ENCODE peak calls at places on chromosomes 7 and 10, in nine cellular contexts. M is left ventricle myocardium inferior, Z is AG10803, J is body of pancreas, R is WERI-Rb-1, G is lower leg skin, F is neural progenitor cell, S is heart right ventricle, O is cardiac muscle cell. Y is an unnamed sample.

GRCh38 chr7:98913612-98914011 is 35.3 kb downstream of the TRRAP start:
- DNase-seq in F (no peak), M (no peak), O (no peak), J (no peak), G (no peak), Z (peak), S (no peak), R (no peak), Y (no peak)

GRCh38 chr7:33673029-33673700 is 232.2 kb upstream of the BMPER start:
- DNase-seq in J (no peak), G (no peak), R (no peak), M (no peak), O (no peak), S (no peak), F (peak), Z (no peak), Y (no peak)

GRCh38 chr10:118080817-118081216 is 34.1 kb upstream of the RAB11FIP2 start:
- DNase-seq in F (no peak), G (no peak), M (no peak), O (no peak), J (no peak), S (no peak), R (no peak), Z (no peak), Y (no peak)

GRCh38 chr7:101792051-101792651 is 25.3 kb upstream of the CUX1 start:
- DNase-seq in F (no peak), J (no peak), S (peak), M (peak), G (no peak), R (no peak), Z (peak), O (no peak), Y (no peak)

GRCh38 chr10:33237736-33238624 is 96.5 kb downstream of the NRP1 start:
- DNase-seq in J (no peak), G (no peak), F (no peak), O (no peak), R (no peak), Z (peak), M (no peak), S (no peak), Y (no peak)

GRCh38 chr7:152633504-152633903 is 42.4 kb downstream of the XRCC2 start:
- DNase-seq in Z (no peak), F (no peak), M (no peak), S (no peak), R (no peak), J (no peak), G (no peak), O (no peak), Y (no peak)

GRCh38 chr7:123557016-123557630 is 495 bp downstream of the NDUFA5 start:
- DNase-seq in M (no peak), F (peak), G (no peak), S (no peak), Z (peak), R (no peak), J (no peak), O (peak), Y (no peak)

GRCh38 chr10:131872837-131873375 is 27.9 kb upstream of the PPP2R2D start:
- DNase-seq in F (no peak), O (no peak), G (no peak), M (no peak), R (no peak), Z (no peak), J (no peak), S (no peak), Y (no peak)

GRCh38 chr10:116637830-116638229 is 17.1 kb downstream of the PNLIPRP2 start:
- DNase-seq in F (no peak), J (no peak), Z (no peak), S (no peak), M (no peak), G (no peak), R (no peak), O (no peak), Y (no peak)

GRCh38 chr10:24415455-24416169 is 206.7 kb downstream of the KIAA1217 start:
- DNase-seq in F (peak), G (peak), Z (peak), M (peak), S (peak), J (peak), R (peak), O (peak), Y (peak)

GRCh38 chr10:62217683-62218082 is 51.0 kb downstream of the RTKN2 start:
- DNase-seq in R (no peak), S (no peak), M (no peak), J (peak), F (no peak), Z (no peak), O (peak), G (no peak), Y (no peak)

GRCh38 chr7:128022631-128023532 is 8.4 kb downstream of the LRRC4 start:
- DNase-seq in M (no peak), Z (peak), O (no peak), R (no peak), F (no peak), G (no peak), S (no peak), J (no peak), Y (no peak)

GRCh38 chr10:61286695-61287094 is 166.5 kb downstream of the TMEM26 start:
- DNase-seq in F (no peak), S (no peak), Z (no peak), G (no peak), M (no peak), J (no peak), O (no peak), R (no peak), Y (no peak)

GRCh38 chr10:108817125-108817524 is 1106.2 kb downstream of the XPNPEP1 start:
- DNase-seq in J (no peak), R (no peak), S (no peak), M (no peak), O (no peak), F (no peak), G (no peak), Z (no peak), Y (no peak)

GRCh38 chr10:86346794-86347665 is 19.6 kb downstream of the GRID1 start:
- DNase-seq in Z (no peak), F (peak), G (no peak), R (no peak), M (no peak), S (no peak), O (no peak), J (peak), Y (no peak)

GRCh38 chr7:101370836-101371235 is 8.2 kb downstream of the COL26A1 start:
- DNase-seq in F (no peak), Z (no peak), G (no peak), S (no peak), R (no peak), O (no peak), J (no peak), M (no peak), Y (no peak)

GRCh38 chr7:19508124-19508523 is 200.7 kb downstream of the POLR1F start:
- DNase-seq in R (no peak), F (no peak), M (no peak), J (no peak), S (no peak), Z (no peak), O (no peak), G (no peak), Y (no peak)

GRCh38 chr10:2476236-2476814 is 591.0 kb upstream of the PFKP start:
- DNase-seq in F (no peak), J (no peak), G (no peak), Z (no peak), O (no peak), S (no peak), M (no peak), R (no peak), Y (no peak)

GRCh38 chr10:120824864-120825263 is 26.3 kb upstream of the WDR11 start:
- DNase-seq in M (no peak), Z (peak), R (peak), O (peak), F (peak), J (no peak), S (no peak), G (no peak), Y (peak)

GRCh38 chr7:20835111-20835750 is 48.5 kb upstream of the SP8 start:
- DNase-seq in J (no peak), F (peak), Z (no peak), O (no peak), M (no peak), R (no peak), G (no peak), S (no peak), Y (no peak)
- H3K4me3 ChIP-seq in J (no peak), F (no peak), Z (no peak), O (no peak), M (no peak), R (no peak), G (no peak), S (no peak), Y (no peak)

DNA sequence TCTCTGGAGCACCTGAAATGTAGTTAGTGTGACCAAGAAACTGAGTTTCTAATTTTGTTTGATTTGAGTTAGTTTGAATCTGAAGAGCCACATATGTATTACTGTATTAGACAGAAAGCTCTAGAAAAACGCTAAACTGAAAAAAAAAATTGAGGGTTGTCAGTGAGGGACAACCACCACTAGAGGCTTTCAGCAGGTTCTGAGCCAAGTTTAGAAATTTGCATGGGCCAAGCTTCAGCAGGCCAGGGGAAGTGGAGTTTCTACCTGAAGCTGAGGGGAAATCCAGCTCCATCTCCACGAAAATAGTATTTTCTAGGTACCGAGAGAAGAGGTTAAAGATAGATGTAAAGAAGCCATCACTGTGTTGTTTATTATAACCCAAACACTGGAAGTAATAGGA is 77.9 kb upstream of the PLXNA4 start:
- DNase-seq in F (no peak), M (no peak), R (no peak), S (no peak), O (no peak), J (no peak), Z (no peak), G (no peak), Y (no peak)
- TF ChIP-seq CTCF in F (peak), M (peak), R (peak), S (no peak), O (peak), J (no peak), Z (peak), G (no peak), Y (peak)

GRCh38 chr7:155802906-155803417 is 9.3 kb downstream of the SHH start:
- DNase-seq in G (no peak), S (no peak), M (no peak), J (no peak), R (no peak), O (no peak), F (peak), Z (no peak), Y (no peak)

GRCh38 chr7:155805826-155806095 is 6.5 kb downstream of the SHH start:
- DNase-seq in Z (no peak), M (no peak), R (no peak), G (no peak), O (no peak), S (no peak), F (no peak), J (no peak), Y (no peak)

GRCh38 chr7:155803418-155804376 is 8.6 kb downstream of the SHH start:
- DNase-seq in J (peak), M (no peak), Z (no peak), R (no peak), G (no peak), O (no peak), F (peak), S (no peak), Y (no peak)

GRCh38 chr7:155804897-155805825 is 7.1 kb downstream of the SHH start:
- DNase-seq in M (peak), O (peak), R (peak), S (peak), G (no peak), Z (peak), F (peak), J (peak), Y (no peak)

DNA sequence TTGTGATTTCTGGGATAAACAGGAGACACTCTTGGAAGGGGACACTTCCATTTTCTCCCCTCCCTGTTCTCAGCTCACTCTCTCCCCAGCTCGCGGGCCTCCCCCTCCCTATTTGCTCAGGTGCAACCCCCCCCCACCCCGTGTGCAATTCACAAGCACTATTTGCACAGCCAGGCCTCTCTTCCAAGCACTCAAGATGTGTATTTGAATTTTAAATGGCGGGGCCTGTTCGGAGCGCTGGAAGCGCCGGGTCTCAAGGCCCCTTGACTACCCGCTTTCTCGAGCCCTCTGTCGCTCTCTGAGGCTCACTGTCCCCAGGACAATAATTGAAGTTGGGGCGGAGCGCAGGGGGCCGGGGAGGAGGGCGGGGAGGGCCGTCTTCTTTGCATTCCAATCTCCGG is 7.8 kb downstream of the SHH start:
- DNase-seq in J (no peak), F (peak), S (no peak), R (no peak), G (no peak), O (no peak), M (no peak), Z (no peak), Y (no peak)
- H3K4me3 ChIP-seq in J (no peak), F (peak), S (peak), R (peak), G (no peak), O (peak), M (peak), Z (no peak), Y (no peak)

DNA sequence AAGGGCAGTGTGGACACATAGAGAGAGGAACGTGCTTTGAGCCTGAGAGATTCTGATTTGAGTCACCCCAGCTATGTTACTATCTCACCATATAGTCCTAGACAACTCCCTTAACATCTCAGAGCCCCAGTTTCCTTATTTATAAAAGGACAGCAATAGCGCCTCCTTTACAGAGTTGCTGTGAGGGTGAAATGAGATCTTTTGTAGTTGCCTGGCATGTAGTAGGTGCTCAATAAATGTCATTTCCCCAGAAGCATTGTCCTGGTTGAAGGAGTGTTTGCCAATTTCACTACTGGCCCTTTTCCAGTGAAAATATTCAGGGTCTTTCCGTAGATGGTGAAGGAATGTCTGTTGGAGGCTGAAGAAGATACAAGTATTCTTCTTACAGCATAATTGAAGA is 51.3 kb upstream of the FAM180A start:
- DNase-seq in O (no peak), R (no peak), Z (no peak), F (no peak), J (no peak), M (no peak), G (no peak), S (no peak), Y (no peak)
- TF ChIP-seq CTCF in O (no peak), R (no peak), Z (peak), F (no peak), J (no peak), M (no peak), G (no peak), S (no peak), Y (no peak)

GRCh38 chr7:151228024-151228866 is 1.2 kb upstream of the ABCF2 start:
- DNase-seq in J (no peak), F (no peak), G (no peak), S (no peak), R (no peak), O (no peak), Z (no peak), M (no peak), Y (no peak)
- H3K4me3 ChIP-seq in J (no peak), F (peak), G (no peak), S (peak), R (peak), O (peak), Z (peak), M (peak), Y (peak)

DNA sequence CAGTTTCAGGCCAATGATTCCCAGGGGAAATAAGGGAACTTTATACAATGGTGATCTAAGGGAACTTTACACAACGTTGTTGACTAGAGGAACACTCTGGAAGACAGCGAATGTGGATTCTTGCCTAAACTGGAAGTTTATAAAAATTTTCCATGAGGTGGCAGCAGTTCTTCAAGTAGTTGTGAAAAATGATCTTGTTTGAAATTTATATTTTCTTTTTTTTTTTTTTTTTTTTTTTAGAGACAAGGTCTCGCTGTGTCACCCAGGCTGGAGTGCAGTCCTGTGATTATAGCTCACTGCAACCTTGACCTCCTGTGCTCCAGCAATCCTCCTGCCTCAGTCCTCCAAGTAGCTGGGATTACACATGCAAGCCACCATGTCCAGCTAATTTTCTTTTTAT is 32.1 kb upstream of the GTF2I start:
- DNase-seq in F (no peak), M (no peak), G (no peak), O (no peak), R (no peak), S (no peak), J (no peak), Z (peak), Y (no peak)
- TF ChIP-seq CTCF in F (no peak), M (peak), G (no peak), O (peak), R (no peak), S (no peak), J (no peak), Z (peak), Y (no peak)

GRCh38 chr7:1667566-1668485 is 2.3 kb upstream of the ELFN1 start:
- DNase-seq in Z (no peak), O (peak), R (peak), J (no peak), G (peak), F (peak), M (no peak), S (no peak), Y (no peak)
- H3K4me3 ChIP-seq in Z (peak), O (peak), R (peak), J (no peak), G (no peak), F (peak), M (peak), S (peak), Y (no peak)

DNA sequence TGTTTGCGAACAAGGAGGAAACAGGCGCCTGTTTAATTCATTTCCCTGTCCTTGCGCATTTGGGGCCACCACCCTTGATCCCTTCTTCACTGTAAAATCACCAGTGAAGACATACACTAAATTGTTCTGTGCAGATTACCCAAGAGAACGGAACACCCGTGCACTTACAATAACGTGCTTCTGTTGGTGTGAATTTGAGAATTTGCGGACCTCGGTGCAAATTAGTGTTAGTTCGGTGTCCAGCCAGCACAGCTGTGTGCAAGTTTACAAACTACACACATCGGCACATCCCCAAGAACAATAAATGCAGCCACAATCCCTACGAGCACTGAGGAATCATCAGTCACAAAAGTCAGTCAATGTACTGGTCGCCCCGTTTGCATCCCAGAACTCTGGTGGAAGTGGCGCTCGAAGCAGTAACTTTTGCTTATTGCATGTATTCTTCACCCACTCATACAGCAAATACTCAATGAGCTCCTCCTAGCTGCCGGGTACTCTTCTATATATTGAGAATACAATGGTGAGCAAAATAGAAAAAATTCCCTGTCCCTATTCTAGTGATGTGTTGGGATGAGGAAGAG is 791 bp upstream of the CNOT4 start:
- DNase-seq in O (no peak), G (peak), R (no peak), J (no peak), S (no peak), M (no peak), Z (peak), F (peak), Y (no peak)
- TF ChIP-seq CTCF in O (peak), G (no peak), R (no peak), J (no peak), S (no peak), M (peak), Z (peak), F (no peak), Y (peak)

DNA sequence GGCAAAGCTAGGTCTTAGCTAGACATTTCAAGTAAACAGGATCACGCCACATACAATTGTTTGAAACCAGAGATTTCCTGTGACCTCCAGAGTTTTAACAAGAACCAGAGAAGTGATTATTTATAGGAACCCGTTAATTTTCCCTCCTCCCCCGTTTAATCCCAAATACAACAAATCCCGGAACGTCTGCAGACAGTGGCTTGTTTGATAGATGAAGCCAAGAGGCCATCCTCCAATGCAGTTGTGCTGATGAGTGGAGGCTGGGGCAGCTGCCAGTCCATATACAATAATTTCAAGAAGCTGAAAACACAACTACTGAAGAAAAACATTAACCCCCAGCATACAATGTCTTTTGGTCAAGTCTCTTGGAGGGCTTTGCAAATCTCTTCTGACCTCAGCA is 971.6 kb upstream of the ZNF722 start:
- DNase-seq in F (no peak), S (no peak), O (no peak), M (no peak), G (peak), J (no peak), R (no peak), Z (no peak), Y (no peak)
- H3K4me3 ChIP-seq in F (no peak), S (no peak), O (no peak), M (no peak), G (no peak), J (no peak), R (no peak), Z (no peak), Y (no peak)